ENCODE peak calls at places on chromosomes 16 and 17, in five cellular contexts. S is IMR-90, Q is AG04449, H is heart left ventricle, M is coronary artery. W is an unnamed sample.

GRCh38 chr16:88464447-88465318 is 11.6 kb downstream of the ZFPM1 start:
- DNase-seq in S (no peak), H (no peak), Q (no peak), M (no peak), W (no peak)

GRCh38 chr16:23679274-23679985 is 741 bp downstream of the PLK1 start:
- DNase-seq in S (peak), H (no peak), M (no peak), Q (no peak), W (no peak)

GRCh38 chr16:87661561-87661960 is 59.3 kb downstream of the JPH3 start:
- DNase-seq in S (peak), H (peak), M (no peak), Q (no peak), W (peak)

GRCh38 chr17:75898791-75899190 is 2.0 kb upstream of the TRIM65 start:
- DNase-seq in M (no peak), H (no peak), Q (no peak), S (no peak), W (no peak)

GRCh38 chr17:15454328-15454727 is 13.1 kb downstream of the CDRT4 start:
- DNase-seq in H (no peak), S (no peak), Q (no peak), M (no peak), W (no peak)

GRCh38 chr17:21039839-21040575 is 2.8 kb downstream of the USP22 start:
- DNase-seq in H (no peak), M (no peak), Q (no peak), S (peak), W (no peak)

GRCh38 chr17:47862621-47863440 is 11.9 kb upstream of the SP6 start:
- DNase-seq in S (peak), H (peak), Q (peak), M (no peak), W (no peak)

GRCh38 chr16:56606688-56607618 is 1.4 kb upstream of the MT2A start:
- DNase-seq in M (peak), H (peak), S (peak), Q (peak), W (peak)

GRCh38 chr16:73204359-73205152 is 156.6 kb upstream of the ZFHX3 start:
- DNase-seq in S (no peak), H (no peak), Q (no peak), M (no peak), W (peak)

GRCh38 chr17:31167111-31167510 is 72.3 kb downstream of the NF1 start:
- DNase-seq in Q (no peak), M (no peak), H (no peak), S (no peak), W (no peak)

DNA sequence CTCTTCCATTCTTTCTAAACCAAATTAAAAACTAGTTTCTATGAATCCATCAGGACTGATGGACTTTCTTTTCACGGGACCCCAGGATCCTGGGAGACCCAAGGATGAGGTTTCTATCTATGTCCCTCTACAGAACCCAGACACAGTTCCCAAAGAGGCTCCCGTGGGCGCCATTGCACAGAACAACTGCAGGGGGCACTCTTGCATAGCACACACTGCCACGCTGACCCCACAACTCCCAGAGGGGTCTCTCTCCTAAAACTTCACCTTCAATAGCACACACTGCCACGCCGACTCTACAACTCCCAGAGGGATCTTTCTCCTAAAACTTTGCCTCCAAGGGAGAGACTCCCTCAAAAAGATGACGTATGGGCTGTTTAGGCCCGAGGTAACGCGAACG is 9.0 kb downstream of the ABR start:
- DNase-seq in M (no peak), Q (no peak), H (no peak), S (no peak), W (no peak)
- TF ChIP-seq CTCF in M (no peak), Q (no peak), H (peak), S (peak), W (peak)

DNA sequence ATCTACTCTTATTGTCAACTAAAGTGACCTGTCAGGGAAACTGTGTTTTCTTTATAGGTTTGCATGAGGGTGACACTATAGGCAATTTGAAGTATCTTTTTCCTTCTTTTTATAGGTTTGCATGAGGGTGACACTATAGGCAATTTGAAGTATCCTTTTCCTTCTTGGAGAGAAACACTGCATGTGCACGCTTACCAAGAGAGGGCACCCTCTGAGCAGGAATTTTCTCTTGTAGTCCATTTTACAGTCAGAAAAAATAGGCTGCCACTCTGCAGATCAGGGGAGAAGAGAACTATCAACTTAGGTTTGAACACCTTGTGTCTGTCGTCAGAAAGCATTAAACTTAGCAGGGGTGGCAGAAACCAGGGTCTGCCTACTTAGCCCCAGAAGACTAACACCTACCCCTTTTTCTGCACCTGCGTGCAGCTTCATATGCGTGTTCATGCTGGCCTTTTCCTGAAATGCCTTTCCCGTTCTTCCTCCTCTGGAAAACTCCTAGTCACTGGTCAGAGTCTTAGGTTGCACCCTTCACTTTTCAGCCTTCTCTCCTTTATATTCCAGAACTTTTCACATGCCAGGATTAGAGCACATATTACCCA is 16.4 kb upstream of the SMIM36 start:
- DNase-seq in Q (no peak), S (peak), M (no peak), H (no peak), W (no peak)
- TF ChIP-seq CTCF in Q (peak), S (peak), M (no peak), H (peak), W (peak)

GRCh38 chr16:80924372-80924978 is 82.2 kb downstream of the CMC2 start:
- DNase-seq in H (peak), Q (no peak), M (no peak), S (peak), W (no peak)
- TF ChIP-seq CTCF in H (peak), Q (peak), M (no peak), S (peak), W (peak)

GRCh38 chr16:89922884-89923639 is at the start of gene TUBB3:
- DNase-seq in M (no peak), S (peak), H (peak), Q (no peak), W (peak)
- TF ChIP-seq CTCF in M (no peak), S (no peak), H (no peak), Q (no peak), W (no peak)

DNA sequence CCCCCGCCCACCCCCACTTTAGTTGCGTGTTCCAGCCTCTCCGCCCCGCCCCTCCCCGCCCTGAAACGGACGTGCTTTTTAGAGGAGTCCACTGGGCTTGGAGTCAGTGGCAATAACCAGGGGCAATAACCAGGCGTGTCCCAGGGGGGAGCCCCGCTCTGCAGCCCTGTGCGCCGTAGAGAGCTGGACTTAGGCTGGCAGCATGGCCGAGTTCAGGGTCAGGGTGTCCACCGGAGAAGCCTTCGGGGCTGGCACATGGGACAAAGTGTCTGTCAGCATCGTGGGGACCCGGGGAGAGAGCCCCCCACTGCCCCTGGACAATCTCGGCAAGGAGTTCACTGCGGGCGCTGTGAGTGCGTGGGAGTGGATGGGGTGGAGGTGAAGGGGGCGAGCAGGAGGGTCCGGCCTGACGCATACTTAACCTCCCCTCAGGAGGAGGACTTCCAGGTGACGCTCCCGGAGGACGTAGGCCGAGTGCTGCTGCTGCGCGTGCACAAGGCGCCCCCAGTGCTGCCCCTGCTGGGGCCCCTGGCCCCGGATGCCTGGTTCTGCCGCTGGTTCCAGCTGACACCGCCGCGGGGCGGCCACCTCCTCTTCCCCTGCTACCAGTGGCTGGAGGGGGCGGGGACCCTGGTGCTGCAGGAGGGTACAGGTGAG is at the start of gene ALOX15B:
- DNase-seq in S (no peak), H (no peak), M (no peak), Q (no peak), W (no peak)
- TF ChIP-seq CTCF in S (no peak), H (no peak), M (no peak), Q (no peak), W (no peak)